ENCODE peak calls at places on chromosomes 7 and 10, in ten cellular contexts. E is epithelial cell of esophagus; B is tibial artery; P is AG10803; I is lower leg skin; D is effector memory CD4-positive, alpha-beta T cell; Y is lower lobe of right lung; L is body of pancreas; G is heart left ventricle; R is ovary. K is an unnamed sample.

GRCh38 chr7:70215491-70215890 is 617.2 kb downstream of the AUTS2 start:
- DNase-seq in E (peak), B (no peak), P (peak), I (no peak), D (no peak), Y (no peak), L (no peak), G (no peak), R (no peak), K (no peak)

GRCh38 chr7:20228654-20229053 is 11.5 kb upstream of the MACC1 start:
- DNase-seq in E (no peak), B (no peak), P (no peak), I (no peak), D (no peak), Y (no peak), L (no peak), G (no peak), R (no peak), K (no peak)

GRCh38 chr7:95139922-95140321 is 184.4 kb downstream of the PON1 start:
- DNase-seq in E (no peak), B (no peak), P (no peak), I (no peak), D (no peak), Y (no peak), L (no peak), G (no peak), R (no peak), K (no peak)

GRCh38 chr10:11444148-11444516 is 167.3 kb downstream of the USP6NL start:
- DNase-seq in E (no peak), B (no peak), P (no peak), I (no peak), D (no peak), Y (no peak), L (no peak), G (no peak), R (no peak), K (no peak)

GRCh38 chr7:132577206-132578049 is 1.2 kb upstream of the PLXNA4 start:
- DNase-seq in E (peak), B (peak), P (peak), I (peak), D (no peak), Y (no peak), L (peak), G (peak), R (peak), K (peak)

GRCh38 chr10:96586419-96587254 is at the start of gene TM9SF3:
- DNase-seq in E (peak), B (peak), P (peak), I (peak), D (peak), Y (peak), L (peak), G (peak), R (peak), K (peak)

GRCh38 chr10:75295901-75296441 is 60.2 kb upstream of the COMTD1 start:
- DNase-seq in E (peak), B (no peak), P (no peak), I (peak), D (no peak), Y (no peak), L (peak), G (no peak), R (no peak), K (no peak)

GRCh38 chr10:60963441-60964256 is 19.7 kb upstream of the RHOBTB1 start:
- DNase-seq in E (peak), B (no peak), P (peak), I (no peak), D (no peak), Y (no peak), L (no peak), G (no peak), R (no peak), K (no peak)

GRCh38 chr7:19106308-19107141 is 10.9 kb downstream of the TWIST1 start:
- DNase-seq in E (no peak), B (no peak), P (no peak), I (no peak), D (no peak), Y (no peak), L (no peak), G (peak), R (no peak), K (peak)

GRCh38 chr7:77338883-77339629 is 77.1 kb downstream of the GSAP start:
- DNase-seq in E (no peak), B (no peak), P (peak), I (no peak), D (no peak), Y (peak), L (no peak), G (no peak), R (no peak), K (no peak)

GRCh38 chr7:11935905-11936304 is 103.9 kb upstream of the THSD7A start:
- DNase-seq in E (peak), B (no peak), P (no peak), I (no peak), D (no peak), Y (no peak), L (no peak), G (no peak), R (no peak), K (no peak)

GRCh38 chr7:120168066-120168465 is 104.9 kb upstream of the KCND2 start:
- DNase-seq in E (peak), B (peak), P (peak), I (no peak), D (no peak), Y (no peak), L (no peak), G (no peak), R (no peak), K (no peak)

GRCh38 chr7:13990319-13990983 is 985 bp upstream of the ETV1 start:
- DNase-seq in E (peak), B (peak), P (peak), I (peak), D (no peak), Y (peak), L (peak), G (peak), R (no peak), K (peak)

GRCh38 chr10:76287856-76288255 is 856.4 kb downstream of the LRMDA start:
- DNase-seq in E (no peak), B (no peak), P (peak), I (no peak), D (no peak), Y (no peak), L (no peak), G (no peak), R (no peak), K (no peak)

GRCh38 chr7:37510043-37510634 is 61.5 kb upstream of the ELMO1 start:
- DNase-seq in E (peak), B (no peak), P (no peak), I (no peak), D (no peak), Y (no peak), L (no peak), G (no peak), R (no peak), K (no peak)

GRCh38 chr10:55283041-55283440 is 482.0 kb upstream of the PCDH15 start:
- DNase-seq in E (peak), B (no peak), P (no peak), I (no peak), D (no peak), Y (no peak), L (no peak), G (no peak), R (no peak), K (no peak)

GRCh38 chr10:92778091-92778490 is 70.2 kb upstream of the EXOC6 start:
- DNase-seq in E (peak), B (no peak), P (no peak), I (no peak), D (no peak), Y (no peak), L (no peak), G (no peak), R (no peak), K (no peak)

GRCh38 chr7:103729026-103729425 is 260.4 kb downstream of the RELN start:
- DNase-seq in E (no peak), B (no peak), P (no peak), I (no peak), D (no peak), Y (no peak), L (no peak), G (no peak), R (no peak), K (no peak)

GRCh38 chr7:47941136-47941844 is 7.0 kb downstream of the PKD1L1 start:
- DNase-seq in E (peak), B (peak), P (peak), I (no peak), D (no peak), Y (no peak), L (peak), G (peak), R (no peak), K (peak)

GRCh38 chr10:60848126-60848525 is 69.8 kb downstream of the CDK1 start:
- DNase-seq in E (no peak), B (no peak), P (peak), I (no peak), D (no peak), Y (no peak), L (peak), G (peak), R (peak), K (no peak)

GRCh38 chr10:119241066-119241465 is 33.7 kb downstream of the GRK5 start:
- DNase-seq in E (no peak), B (no peak), P (no peak), I (no peak), D (no peak), Y (no peak), L (no peak), G (no peak), R (no peak), K (no peak)

GRCh38 chr7:156652886-156653568 is 12.5 kb downstream of the RNF32 start:
- DNase-seq in E (peak), B (no peak), P (no peak), I (no peak), D (no peak), Y (no peak), L (no peak), G (no peak), R (no peak), K (no peak)

GRCh38 chr7:106326594-106327537 is 42.1 kb upstream of the NAMPT start:
- DNase-seq in E (no peak), B (no peak), P (peak), I (no peak), D (no peak), Y (no peak), L (no peak), G (no peak), R (no peak), K (no peak)

GRCh38 chr10:110973400-110973799 is 54.0 kb downstream of the SHOC2 start:
- DNase-seq in E (no peak), B (no peak), P (no peak), I (no peak), D (no peak), Y (no peak), L (no peak), G (no peak), R (no peak), K (no peak)

GRCh38 chr7:43645699-43646226 is 62.9 kb downstream of the STK17A start:
- DNase-seq in E (no peak), B (no peak), P (no peak), I (no peak), D (no peak), Y (no peak), L (no peak), G (no peak), R (no peak), K (no peak)

GRCh38 chr7:116354171-116354545 is 143.8 kb downstream of the TES start:
- DNase-seq in E (peak), B (peak), P (peak), I (no peak), D (no peak), Y (no peak), L (peak), G (peak), R (peak), K (peak)

GRCh38 chr7:116353614-116354013 is 143.3 kb downstream of the TES start:
- DNase-seq in E (peak), B (peak), P (no peak), I (peak), D (no peak), Y (no peak), L (peak), G (peak), R (peak), K (peak)

GRCh38 chr7:116356333-116356965 is 143.1 kb upstream of the CAV2 start:
- DNase-seq in E (no peak), B (no peak), P (no peak), I (no peak), D (no peak), Y (no peak), L (peak), G (no peak), R (no peak), K (no peak)

GRCh38 chr7:116355423-116355765 is 144.1 kb upstream of the CAV2 start:
- DNase-seq in E (no peak), B (no peak), P (no peak), I (no peak), D (no peak), Y (no peak), L (no peak), G (no peak), R (no peak), K (no peak)

DNA sequence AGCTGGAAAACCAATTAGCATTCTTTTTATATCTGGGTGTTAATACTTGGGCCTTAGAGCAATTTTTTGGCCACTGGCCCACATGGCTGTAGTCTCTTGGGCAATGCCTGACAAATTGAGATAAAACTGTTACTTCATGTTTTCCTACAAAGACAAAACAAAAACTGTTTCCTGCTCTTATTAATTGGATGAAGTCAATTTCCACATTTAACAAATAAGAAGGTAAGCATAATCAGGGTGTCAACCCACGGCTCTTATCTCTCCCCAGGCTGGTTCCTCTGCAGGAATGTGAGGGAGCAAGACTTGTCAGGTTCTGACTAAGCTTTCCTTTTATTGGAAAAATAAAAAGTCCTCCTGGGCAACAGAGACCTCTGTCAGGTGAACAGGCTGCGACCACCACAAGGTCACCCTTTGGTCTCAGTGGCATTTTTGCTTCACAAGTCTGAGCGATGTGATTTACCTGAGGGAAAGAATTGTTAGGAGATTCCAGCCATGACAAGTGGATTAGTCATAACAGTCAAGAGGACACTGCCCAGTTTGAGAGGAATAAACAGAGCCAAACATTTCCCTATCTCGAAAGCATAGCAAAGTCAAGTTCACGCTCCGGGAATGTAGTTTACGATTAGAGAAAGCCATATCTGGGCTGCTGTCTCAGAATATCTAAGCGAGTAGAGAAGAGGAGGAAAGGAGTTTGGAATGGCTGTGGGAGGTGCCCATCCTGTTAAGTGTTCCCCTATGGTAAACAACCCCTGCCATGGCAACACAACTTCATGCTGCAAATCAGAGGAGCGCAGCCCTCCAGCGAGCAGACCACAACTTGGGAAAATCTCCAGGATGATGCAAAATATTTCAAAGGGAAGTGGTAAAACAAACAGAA is 144.4 kb downstream of the TES start:
- DNase-seq in E (peak), B (peak), P (peak), I (peak), D (no peak), Y (no peak), L (peak), G (peak), R (peak), K (peak)
- H3K4me3 ChIP-seq in E (no peak), B (peak), P (peak), I (no peak), D (no peak), Y (peak), L (no peak), G (peak), R (no peak), K (no peak)

GRCh38 chr7:28957064-28957821 is 887 bp downstream of the TRIL start:
- DNase-seq in E (peak), B (no peak), P (no peak), I (no peak), D (no peak), Y (peak), L (peak), G (peak), R (peak), K (peak)
- H3K4me3 ChIP-seq in E (peak), B (peak), P (peak), I (peak), D (no peak), Y (peak), L (no peak), G (peak), R (peak), K (no peak)

GRCh38 chr10:124606822-124607221 is 137.4 kb downstream of the FAM53B start:
- DNase-seq in E (no peak), B (no peak), P (no peak), I (no peak), D (no peak), Y (no peak), L (no peak), G (no peak), R (no peak), K (no peak)

GRCh38 chr10:124605001-124605370 is 139.2 kb downstream of the FAM53B start:
- DNase-seq in E (no peak), B (no peak), P (no peak), I (no peak), D (no peak), Y (no peak), L (no peak), G (no peak), R (no peak), K (no peak)

GRCh38 chr10:124607693-124608092 is 136.5 kb downstream of the FAM53B start:
- DNase-seq in E (no peak), B (no peak), P (no peak), I (no peak), D (no peak), Y (no peak), L (no peak), G (no peak), R (no peak), K (no peak)

GRCh38 chr10:124605481-124605855 is 138.7 kb downstream of the FAM53B start:
- DNase-seq in E (no peak), B (no peak), P (no peak), I (no peak), D (no peak), Y (no peak), L (no peak), G (no peak), R (no peak), K (no peak)

DNA sequence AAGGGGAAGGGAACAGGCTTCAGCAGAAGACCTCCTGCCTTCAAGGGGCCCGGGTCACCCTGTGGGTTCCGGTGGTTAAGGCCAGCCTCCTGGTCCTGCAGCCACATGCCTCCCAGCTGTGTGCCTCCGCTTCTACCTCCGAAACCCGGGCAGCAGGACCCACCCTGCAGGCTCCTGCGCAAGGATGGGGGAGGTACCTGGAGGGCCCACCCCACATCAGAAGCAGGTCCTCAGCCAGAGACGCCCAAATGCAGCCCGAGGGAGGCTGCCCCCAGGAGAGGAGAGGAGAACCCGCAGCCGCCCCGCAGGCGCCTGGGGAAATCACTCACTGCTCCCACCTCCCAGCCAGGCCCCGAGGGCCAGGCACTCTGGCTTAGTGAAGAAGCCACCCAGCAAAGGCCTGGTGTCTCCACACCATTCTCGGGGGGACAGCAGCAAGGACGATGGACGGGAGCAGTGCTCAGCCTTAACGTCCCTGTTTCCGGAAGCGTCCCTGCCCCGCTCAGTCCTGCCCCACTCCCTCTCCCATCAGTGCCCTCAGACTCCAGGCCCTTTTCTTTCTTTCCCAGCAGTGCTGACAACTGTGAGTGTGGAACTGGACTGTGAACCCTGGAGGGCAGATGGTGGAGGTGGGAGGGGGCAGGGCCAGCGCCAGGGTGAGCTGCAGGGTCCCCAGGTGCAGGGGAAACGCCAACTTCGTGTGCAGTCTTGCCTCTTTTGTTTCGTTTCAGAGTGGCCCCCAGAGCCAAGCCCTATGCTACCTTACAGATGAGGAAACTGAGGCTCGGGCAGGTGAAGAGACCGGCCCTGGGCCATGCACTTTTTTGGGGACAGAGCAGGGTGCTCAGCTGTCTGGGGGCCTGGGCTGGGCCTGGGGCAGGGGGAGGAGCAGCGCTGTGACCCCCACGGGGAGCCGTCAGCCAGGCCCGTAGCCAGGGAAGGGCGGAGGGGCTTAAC is 138.0 kb downstream of the FAM53B start:
- DNase-seq in E (no peak), B (no peak), P (no peak), I (no peak), D (no peak), Y (no peak), L (no peak), G (no peak), R (no peak), K (no peak)
- H3K4me3 ChIP-seq in E (no peak), B (no peak), P (no peak), I (no peak), D (no peak), Y (no peak), L (no peak), G (no peak), R (no peak), K (no peak)

GRCh38 chr7:101714097-101714496 is 85.0 kb upstream of the MYL10 start:
- DNase-seq in E (no peak), B (no peak), P (no peak), I (no peak), D (no peak), Y (no peak), L (no peak), G (no peak), R (no peak), K (no peak)
- H3K4me3 ChIP-seq in E (no peak), B (no peak), P (no peak), I (no peak), D (no peak), Y (no peak), L (no peak), G (no peak), R (no peak), K (no peak)

GRCh38 chr7:100394077-100394476 is 20.8 kb downstream of the PILRA start:
- DNase-seq in E (no peak), B (no peak), P (no peak), I (no peak), D (no peak), Y (no peak), L (no peak), G (no peak), R (no peak), K (no peak)
- H3K4me3 ChIP-seq in E (no peak), B (no peak), P (no peak), I (no peak), D (no peak), Y (no peak), L (no peak), G (no peak), R (no peak), K (no peak)

GRCh38 chr7:134777908-134778580 is 1.4 kb upstream of the CALD1 start:
- DNase-seq in E (peak), B (no peak), P (peak), I (no peak), D (no peak), Y (no peak), L (no peak), G (no peak), R (no peak), K (no peak)

GRCh38 chr7:134780166-134780853 is 876 bp downstream of the CALD1 start:
- DNase-seq in E (no peak), B (no peak), P (no peak), I (no peak), D (no peak), Y (no peak), L (no peak), G (no peak), R (no peak), K (no peak)

GRCh38 chr7:134779741-134780065 is 269 bp downstream of the CALD1 start:
- DNase-seq in E (no peak), B (no peak), P (no peak), I (no peak), D (no peak), Y (no peak), L (no peak), G (no peak), R (no peak), K (no peak)

GRCh38 chr7:134777470-134777869 is 2.0 kb upstream of the CALD1 start:
- DNase-seq in E (no peak), B (no peak), P (no peak), I (no peak), D (no peak), Y (no peak), L (no peak), G (no peak), R (no peak), K (no peak)

GRCh38 chr7:134778941-134779740 is at the start of gene CALD1:
- DNase-seq in E (peak), B (peak), P (peak), I (peak), D (no peak), Y (peak), L (peak), G (peak), R (peak), K (peak)
- H3K4me3 ChIP-seq in E (peak), B (peak), P (peak), I (peak), D (no peak), Y (peak), L (no peak), G (peak), R (peak), K (peak)

GRCh38 chr7:5557920-5558401 is 134.3 kb upstream of the TNRC18 start:
- DNase-seq in E (no peak), B (peak), P (peak), I (peak), D (no peak), Y (peak), L (peak), G (peak), R (peak), K (peak)
- H3K4me3 ChIP-seq in E (no peak), B (peak), P (peak), I (no peak), D (peak), Y (peak), L (no peak), G (no peak), R (peak), K (no peak)

K was measured in aorta.